ENCODE peak calls at places on chromosomes 5 and 9, in five cellular contexts. One of them, this sample, is unnamed.

GRCh38 chr9:112487008-112487798 is 576 bp downstream of the KIAA1958 start:
- DNase-seq in mucosa of descending colon: peak
- DNase-seq in cardiac fibroblast: peak
- DNase-seq in omental fat pad: peak
- DNase-seq in neural crest cell: peak
- DNase-seq in this sample: peak

GRCh38 chr5:123088031-123088805 is 823 bp upstream of the PRDM6 start:
- DNase-seq in mucosa of descending colon: peak
- DNase-seq in cardiac fibroblast: no peak
- DNase-seq in omental fat pad: no peak
- DNase-seq in neural crest cell: peak
- DNase-seq in this sample: no peak

GRCh38 chr9:119961774-119962408 is 592.7 kb upstream of the BRINP1 start:
- DNase-seq in mucosa of descending colon: peak
- DNase-seq in cardiac fibroblast: peak
- DNase-seq in omental fat pad: no peak
- DNase-seq in neural crest cell: peak
- DNase-seq in this sample: no peak

GRCh38 chr9:97501177-97501971 is at the start of gene TMOD1:
- DNase-seq in mucosa of descending colon: peak
- DNase-seq in cardiac fibroblast: peak
- DNase-seq in omental fat pad: no peak
- DNase-seq in neural crest cell: no peak
- DNase-seq in this sample: peak

GRCh38 chr5:167294861-167295685 is 996.4 kb upstream of the WWC1 start:
- DNase-seq in mucosa of descending colon: peak
- DNase-seq in cardiac fibroblast: peak
- DNase-seq in omental fat pad: no peak
- DNase-seq in neural crest cell: no peak
- DNase-seq in this sample: no peak

GRCh38 chr9:107112707-107113243 is 170.3 kb upstream of the RAD23B start:
- DNase-seq in mucosa of descending colon: no peak
- DNase-seq in cardiac fibroblast: no peak
- DNase-seq in omental fat pad: no peak
- DNase-seq in neural crest cell: no peak
- DNase-seq in this sample: no peak

GRCh38 chr5:174608631-174609097 is 115.7 kb upstream of the MSX2 start:
- DNase-seq in mucosa of descending colon: peak
- DNase-seq in cardiac fibroblast: no peak
- DNase-seq in omental fat pad: no peak
- DNase-seq in neural crest cell: no peak
- DNase-seq in this sample: no peak

GRCh38 chr9:115193777-115194176 is 75.8 kb upstream of the TNC start:
- DNase-seq in mucosa of descending colon: no peak
- DNase-seq in cardiac fibroblast: no peak
- DNase-seq in omental fat pad: no peak
- DNase-seq in neural crest cell: no peak
- DNase-seq in this sample: no peak

GRCh38 chr9:134660407-134660806 is 18.8 kb downstream of the COL5A1 start:
- DNase-seq in mucosa of descending colon: no peak
- DNase-seq in cardiac fibroblast: peak
- DNase-seq in omental fat pad: no peak
- DNase-seq in neural crest cell: no peak
- DNase-seq in this sample: no peak

GRCh38 chr5:849651-850301 is 1.0 kb downstream of the ZDHHC11 start:
- DNase-seq in mucosa of descending colon: no peak
- DNase-seq in cardiac fibroblast: no peak
- DNase-seq in omental fat pad: no peak
- DNase-seq in neural crest cell: peak
- DNase-seq in this sample: no peak

GRCh38 chr5:55634204-55634785 is 77.8 kb downstream of the SLC38A9 start:
- DNase-seq in mucosa of descending colon: no peak
- DNase-seq in cardiac fibroblast: peak
- DNase-seq in omental fat pad: no peak
- DNase-seq in neural crest cell: no peak
- DNase-seq in this sample: no peak

GRCh38 chr5:68465133-68465532 is 249.6 kb downstream of the PIK3R1 start:
- DNase-seq in mucosa of descending colon: no peak
- DNase-seq in cardiac fibroblast: no peak
- DNase-seq in omental fat pad: no peak
- DNase-seq in neural crest cell: no peak
- DNase-seq in this sample: no peak

GRCh38 chr9:120443976-120444375 is 136.0 kb downstream of the CDK5RAP2 start:
- DNase-seq in mucosa of descending colon: no peak
- DNase-seq in cardiac fibroblast: no peak
- DNase-seq in omental fat pad: no peak
- DNase-seq in neural crest cell: no peak
- DNase-seq in this sample: no peak

GRCh38 chr5:160284271-160284670 is 28.1 kb downstream of the CCNJL start:
- DNase-seq in mucosa of descending colon: peak
- DNase-seq in cardiac fibroblast: no peak
- DNase-seq in omental fat pad: no peak
- DNase-seq in neural crest cell: no peak
- DNase-seq in this sample: no peak

GRCh38 chr5:54090495-54091084 is 219.8 kb downstream of the ARL15 start:
- DNase-seq in mucosa of descending colon: no peak
- DNase-seq in cardiac fibroblast: peak
- DNase-seq in omental fat pad: no peak
- DNase-seq in neural crest cell: no peak
- DNase-seq in this sample: no peak

DNA sequence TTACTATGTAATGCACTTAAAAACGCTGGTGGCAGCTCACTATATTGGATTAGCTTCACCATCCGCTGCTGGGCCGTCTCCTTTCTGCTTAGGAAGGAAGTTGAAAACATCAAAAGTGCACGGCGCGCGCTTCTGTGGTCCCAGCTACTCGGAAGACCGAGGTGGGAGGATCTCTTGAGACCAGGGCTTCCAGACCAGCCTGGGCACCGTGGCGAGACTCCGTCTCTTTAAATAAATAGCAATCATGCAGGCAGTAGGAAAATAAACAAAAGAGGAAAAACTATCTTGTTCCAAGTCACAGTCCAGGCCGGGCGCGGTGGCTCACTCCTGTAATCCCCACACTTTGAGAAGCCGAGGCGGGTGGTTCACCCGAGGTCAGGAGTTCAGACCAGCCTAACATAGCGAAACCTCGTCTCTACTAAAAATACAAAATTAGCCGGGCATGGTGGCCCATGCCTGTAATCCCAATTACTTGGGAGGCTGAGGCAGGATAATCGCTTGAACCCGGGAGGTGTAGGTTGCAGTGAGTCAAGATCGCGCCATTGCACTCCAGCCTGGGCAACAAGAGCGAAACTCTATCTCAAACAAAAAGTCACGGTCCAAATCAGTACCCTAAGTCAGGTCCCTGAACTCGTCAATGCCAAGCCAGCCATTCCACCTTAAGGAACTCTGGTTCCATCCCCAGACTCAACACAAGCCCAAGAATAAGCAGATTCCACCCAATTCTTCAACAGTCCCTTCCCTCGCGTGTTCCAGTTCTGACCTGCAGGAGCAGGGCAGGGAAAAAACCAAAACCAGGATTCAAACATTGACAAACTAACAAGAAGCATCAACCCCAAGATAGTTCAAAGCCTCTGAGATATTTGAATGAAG is 1.0 kb upstream of the GOLGA1 start:
- DNase-seq in mucosa of descending colon: peak
- DNase-seq in cardiac fibroblast: peak
- DNase-seq in omental fat pad: no peak
- DNase-seq in neural crest cell: peak
- DNase-seq in this sample: peak
- TF ChIP-seq CTCF in mucosa of descending colon: no peak
- TF ChIP-seq CTCF in cardiac fibroblast: no peak
- TF ChIP-seq CTCF in omental fat pad: no peak
- TF ChIP-seq CTCF in neural crest cell: no peak
- TF ChIP-seq CTCF in this sample: no peak

DNA sequence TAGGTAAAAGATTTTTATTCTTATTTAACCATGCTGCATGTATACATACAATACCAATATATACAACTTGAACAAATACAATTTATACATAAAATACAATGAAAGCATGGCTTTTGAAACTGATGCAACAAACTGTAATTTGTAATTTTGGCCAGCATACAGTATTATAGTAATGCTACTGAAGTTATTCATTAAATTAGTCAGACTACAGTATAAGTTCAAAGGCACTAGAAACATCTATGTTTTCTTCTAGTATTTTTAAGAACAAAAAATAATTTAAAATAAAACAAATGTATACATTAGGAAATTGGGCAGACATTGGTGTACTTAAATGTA is 18.8 kb downstream of the IL4 start:
- DNase-seq in mucosa of descending colon: no peak
- DNase-seq in cardiac fibroblast: no peak
- DNase-seq in omental fat pad: no peak
- DNase-seq in neural crest cell: no peak
- DNase-seq in this sample: no peak
- TF ChIP-seq CTCF in mucosa of descending colon: no peak
- TF ChIP-seq CTCF in cardiac fibroblast: no peak
- TF ChIP-seq CTCF in omental fat pad: no peak
- TF ChIP-seq CTCF in neural crest cell: no peak
- TF ChIP-seq CTCF in this sample: no peak

GRCh38 chr9:136910901-136911245 is 24.6 kb downstream of the TRAF2 start:
- DNase-seq in mucosa of descending colon: no peak
- DNase-seq in cardiac fibroblast: no peak
- DNase-seq in omental fat pad: no peak
- DNase-seq in neural crest cell: no peak
- DNase-seq in this sample: no peak
- TF ChIP-seq CTCF in mucosa of descending colon: no peak
- TF ChIP-seq CTCF in cardiac fibroblast: no peak
- TF ChIP-seq CTCF in omental fat pad: no peak
- TF ChIP-seq CTCF in neural crest cell: no peak
- TF ChIP-seq CTCF in this sample: no peak

DNA sequence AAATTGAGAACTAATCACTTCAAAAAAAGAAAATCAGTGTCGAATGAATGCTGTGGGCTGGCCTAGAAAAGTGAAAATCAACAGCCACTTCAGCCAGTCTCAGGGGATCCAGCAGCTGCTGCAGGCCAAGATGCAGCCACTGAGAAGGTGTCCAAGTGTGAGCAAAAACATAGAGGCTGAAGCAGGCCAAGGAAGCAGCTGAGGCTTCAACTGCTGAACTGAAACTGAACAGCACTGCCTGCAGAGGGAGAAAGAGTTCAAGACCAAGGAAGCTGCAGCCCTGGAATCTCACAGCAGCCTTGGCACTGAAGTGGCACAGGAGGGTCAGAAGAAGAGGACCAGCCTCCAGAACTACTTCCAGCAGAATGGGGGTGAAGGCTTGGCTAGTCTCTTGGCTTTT is 15.8 kb upstream of the SLC36A3 start:
- DNase-seq in mucosa of descending colon: peak
- DNase-seq in cardiac fibroblast: peak
- DNase-seq in omental fat pad: no peak
- DNase-seq in neural crest cell: no peak
- DNase-seq in this sample: no peak
- TF ChIP-seq CTCF in mucosa of descending colon: no peak
- TF ChIP-seq CTCF in cardiac fibroblast: peak
- TF ChIP-seq CTCF in omental fat pad: no peak
- TF ChIP-seq CTCF in neural crest cell: peak
- TF ChIP-seq CTCF in this sample: no peak

GRCh38 chr9:2228132-2228531 is 213.0 kb downstream of the SMARCA2 start:
- DNase-seq in mucosa of descending colon: peak
- DNase-seq in cardiac fibroblast: peak
- DNase-seq in omental fat pad: no peak
- DNase-seq in neural crest cell: peak
- DNase-seq in this sample: no peak
- TF ChIP-seq CTCF in mucosa of descending colon: no peak
- TF ChIP-seq CTCF in cardiac fibroblast: peak
- TF ChIP-seq CTCF in omental fat pad: no peak
- TF ChIP-seq CTCF in neural crest cell: peak
- TF ChIP-seq CTCF in this sample: peak

This sample was measured in natural killer cell.